ENCODE peak calls at places on chromosomes 4 and X, in eight cellular contexts. Q is RWPE1; Z is cardiac muscle cell; I is A673; O is CD4-positive, alpha-beta T cell; V is CD4-positive, alpha-beta memory T cell; E is tibial nerve; D is transverse colon. K is an unnamed sample.

GRCh38 chr4:80926891-80927290 is 103.6 kb upstream of the BMP3 start:
- DNase-seq in Q (no peak), Z (no peak), I (no peak), O (no peak), V (no peak), E (no peak), D (no peak), K (no peak)

GRCh38 chrX:16946971-16947562 is 609 bp downstream of the REPS2 start:
- DNase-seq in Q (no peak), Z (peak), I (no peak), O (no peak), V (peak), E (no peak), D (peak), K (peak)

GRCh38 chr4:147009875-147010274 is 64.2 kb upstream of the TTC29 start:
- DNase-seq in Q (no peak), Z (no peak), I (no peak), O (no peak), V (no peak), E (no peak), D (no peak), K (no peak)

GRCh38 chr4:121307441-121308327 is 73.1 kb downstream of the QRFPR start:
- DNase-seq in Q (peak), Z (peak), I (peak), O (no peak), V (peak), E (no peak), D (peak), K (no peak)

GRCh38 chr4:28373601-28374000 is 1513.0 kb downstream of the STIM2 start:
- DNase-seq in Q (peak), Z (no peak), I (no peak), O (no peak), V (no peak), E (no peak), D (no peak), K (no peak)

GRCh38 chrX:2679534-2680485 is 11.3 kb upstream of the CD99 start:
- DNase-seq in Q (no peak), Z (no peak), I (no peak), O (no peak), V (no peak), E (no peak), D (no peak), K (no peak)

GRCh38 chrX:33415454-33415853 is 204.1 kb upstream of the DMD start:
- DNase-seq in Q (no peak), Z (no peak), I (no peak), O (no peak), V (no peak), E (no peak), D (no peak), K (no peak)

GRCh38 chr4:74006009-74006476 is 7.6 kb upstream of the CXCL5 start:
- DNase-seq in Q (no peak), Z (no peak), I (no peak), O (no peak), V (no peak), E (no peak), D (no peak), K (no peak)

GRCh38 chr4:96736352-96736889 is 896.5 kb downstream of the PDHA2 start:
- DNase-seq in Q (peak), Z (peak), I (peak), O (no peak), V (no peak), E (no peak), D (no peak), K (no peak)

GRCh38 chrX:56785442-56785841 is 56.4 kb downstream of the NBDY start:
- DNase-seq in Q (no peak), Z (no peak), I (no peak), O (no peak), V (no peak), E (no peak), D (peak), K (no peak)

GRCh38 chr4:20299515-20299914 is 47.8 kb downstream of the SLIT2 start:
- DNase-seq in Q (no peak), Z (no peak), I (peak), O (no peak), V (no peak), E (no peak), D (no peak), K (peak)

GRCh38 chr4:950136-951020 is 18.1 kb downstream of the TMEM175 start:
- DNase-seq in Q (no peak), Z (no peak), I (no peak), O (no peak), V (no peak), E (no peak), D (no peak), K (no peak)

GRCh38 chrX:80879143-80879542 is 69.5 kb upstream of the BRWD3 start:
- DNase-seq in Q (no peak), Z (peak), I (peak), O (no peak), V (no peak), E (no peak), D (no peak), K (peak)

GRCh38 chr4:37555324-37555723 is 130.9 kb downstream of the RELL1 start:
- DNase-seq in Q (no peak), Z (no peak), I (no peak), O (no peak), V (no peak), E (no peak), D (no peak), K (no peak)

GRCh38 chr4:101600287-101600686 is 190.2 kb upstream of the BANK1 start:
- DNase-seq in Q (no peak), Z (no peak), I (no peak), O (no peak), V (no peak), E (no peak), D (no peak), K (no peak)
- H3K27ac ChIP-seq in Q (no peak), Z (no peak), I (no peak), O (no peak), V (no peak), E (no peak), D (no peak), K (no peak)

GRCh38 chrX:111337067-111337466 is 66.8 kb upstream of the CAPN6 start:
- DNase-seq in Q (no peak), Z (no peak), I (no peak), O (no peak), V (no peak), E (no peak), D (no peak), K (no peak)
- H3K27ac ChIP-seq in Q (no peak), Z (no peak), I (no peak), O (no peak), V (no peak), E (no peak), D (no peak), K (no peak)

GRCh38 chrX:7120578-7121219 is 26.8 kb upstream of the STS start:
- DNase-seq in Q (peak), Z (no peak), I (no peak), O (no peak), V (no peak), E (no peak), D (peak), K (no peak)
- H3K27ac ChIP-seq in Q (no peak), Z (no peak), I (no peak), O (no peak), V (no peak), E (no peak), D (peak), K (no peak)

GRCh38 chr4:86741841-86742240 is 107.3 kb downstream of the SLC10A6 start:
- DNase-seq in Q (no peak), Z (no peak), I (no peak), O (no peak), V (no peak), E (no peak), D (no peak), K (no peak)
- H3K27ac ChIP-seq in Q (no peak), Z (no peak), I (no peak), O (no peak), V (no peak), E (no peak), D (no peak), K (no peak)

K was measured in substantia nigra.